ENCODE peak calls at places on chromosomes 13 and 19, in four cellular contexts. One of them, this sample, is unnamed.

GRCh38 chr13:75770164-75771145 is 134.3 kb downstream of the LMO7 start:
- DNase-seq in HCT116: no peak
- DNase-seq in A549: no peak
- DNase-seq in neural progenitor cell: no peak
- DNase-seq in this sample: no peak

GRCh38 chr19:36009220-36009619 is 607 bp upstream of the SYNE4 start:
- DNase-seq in HCT116: no peak
- DNase-seq in A549: peak; percentile 58
- DNase-seq in neural progenitor cell: peak; percentile 84
- DNase-seq in this sample: peak; percentile 58

GRCh38 chr13:21924958-21925357 is 254.1 kb downstream of the FGF9 start:
- DNase-seq in A549: no peak
- DNase-seq in neural progenitor cell: no peak
- DNase-seq in HCT116: no peak
- DNase-seq in this sample: no peak

GRCh38 chr19:39539165-39539518 is 819 bp downstream of the EID2 start:
- DNase-seq in A549: no peak
- DNase-seq in HCT116: no peak
- DNase-seq in neural progenitor cell: peak; percentile 49
- DNase-seq in this sample: peak; percentile 93

GRCh38 chr13:83125791-83126190 is 756.5 kb downstream of the SLITRK1 start:
- DNase-seq in HCT116: no peak
- DNase-seq in neural progenitor cell: no peak
- DNase-seq in A549: no peak
- DNase-seq in this sample: no peak

GRCh38 chr19:17479325-17479791 is 9.0 kb downstream of the SLC27A1 start:
- DNase-seq in HCT116: no peak
- DNase-seq in neural progenitor cell: no peak
- DNase-seq in A549: no peak
- DNase-seq in this sample: no peak

GRCh38 chr13:113849546-113849945 is 14.3 kb downstream of the GAS6 start:
- DNase-seq in neural progenitor cell: no peak
- DNase-seq in HCT116: no peak
- DNase-seq in A549: no peak
- DNase-seq in this sample: no peak

GRCh38 chr19:13665125-13665903 is 99.0 kb upstream of the MRI1 start:
- DNase-seq in A549: no peak
- DNase-seq in neural progenitor cell: no peak
- DNase-seq in HCT116: no peak
- DNase-seq in this sample: no peak

GRCh38 chr19:611506-611869 is 21.8 kb downstream of the HCN2 start:
- DNase-seq in neural progenitor cell: no peak
- DNase-seq in A549: no peak
- DNase-seq in HCT116: no peak
- DNase-seq in this sample: no peak

GRCh38 chr19:35478794-35479193 is 11.5 kb downstream of the KRTDAP start:
- DNase-seq in A549: no peak
- DNase-seq in HCT116: no peak
- DNase-seq in neural progenitor cell: no peak
- DNase-seq in this sample: no peak

GRCh38 chr13:26221399-26221720 is 754 bp downstream of the RNF6 start:
- DNase-seq in HCT116: no peak
- DNase-seq in A549: no peak
- DNase-seq in neural progenitor cell: no peak
- DNase-seq in this sample: no peak

GRCh38 chr19:27881213-27881612 is 1331.7 kb downstream of the UQCRFS1 start:
- DNase-seq in HCT116: no peak
- DNase-seq in neural progenitor cell: no peak
- DNase-seq in A549: no peak
- DNase-seq in this sample: no peak

GRCh38 chr19:28874742-28875141 is 338.2 kb downstream of the UQCRFS1 start:
- DNase-seq in A549: no peak
- DNase-seq in HCT116: no peak
- DNase-seq in neural progenitor cell: no peak
- DNase-seq in this sample: no peak

GRCh38 chr19:493391-494170 is 2.7 kb upstream of the MADCAM1 start:
- DNase-seq in HCT116: no peak
- DNase-seq in A549: no peak
- DNase-seq in neural progenitor cell: no peak
- DNase-seq in this sample: no peak

GRCh38 chr19:14728595-14728994 is 38.7 kb downstream of the ZNF333 start:
- DNase-seq in neural progenitor cell: no peak
- DNase-seq in A549: no peak
- DNase-seq in HCT116: no peak
- DNase-seq in this sample: no peak

GRCh38 chr19:4007836-4008539 is 452 bp downstream of the PIAS4 start:
- DNase-seq in HCT116: no peak
- DNase-seq in neural progenitor cell: peak; percentile 66
- DNase-seq in A549: no peak
- DNase-seq in this sample: peak; percentile 28

GRCh38 chr19:35022460-35022859 is 7.8 kb upstream of the SCN1B start:
- DNase-seq in neural progenitor cell: no peak
- DNase-seq in HCT116: no peak
- DNase-seq in A549: no peak
- DNase-seq in this sample: no peak

GRCh38 chr19:14091086-14091884 is 734 bp upstream of the SAMD1 start:
- DNase-seq in HCT116: no peak
- DNase-seq in neural progenitor cell: no peak
- DNase-seq in A549: peak; percentile 67
- DNase-seq in this sample: peak; percentile 78

GRCh38 chr19:3708207-3708931 is at the start of gene TJP3:
- DNase-seq in HCT116: peak; percentile 65
- DNase-seq in neural progenitor cell: no peak
- DNase-seq in A549: no peak
- DNase-seq in this sample: no peak

GRCh38 chr13:97223711-97224461 is 1.8 kb downstream of the MBNL2 start:
- DNase-seq in HCT116: peak; percentile 43
- DNase-seq in neural progenitor cell: peak; percentile 42
- DNase-seq in A549: peak; percentile 53
- DNase-seq in this sample: peak; percentile 90

GRCh38 chr13:27638521-27638920 is 16.8 kb downstream of the POLR1D start:
- DNase-seq in HCT116: no peak
- DNase-seq in neural progenitor cell: no peak
- DNase-seq in A549: no peak
- DNase-seq in this sample: no peak

GRCh38 chr13:46530084-46530935 is 22.7 kb upstream of the LRCH1 start:
- DNase-seq in HCT116: no peak
- DNase-seq in A549: peak; percentile 27
- DNase-seq in neural progenitor cell: no peak
- DNase-seq in this sample: no peak

GRCh38 chr13:113917523-113918371 is 53.9 kb upstream of the GAS6 start:
- DNase-seq in HCT116: no peak
- DNase-seq in A549: no peak
- DNase-seq in neural progenitor cell: no peak
- DNase-seq in this sample: no peak

GRCh38 chr13:29707876-29708543 is 112.5 kb upstream of the SLC7A1 start:
- DNase-seq in neural progenitor cell: peak; percentile 74
- DNase-seq in A549: peak; percentile 32
- DNase-seq in HCT116: peak; percentile 21
- DNase-seq in this sample: peak; percentile 84

GRCh38 chr13:112554214-112554850 is 33.6 kb downstream of the TUBGCP3 start:
- DNase-seq in neural progenitor cell: no peak
- DNase-seq in HCT116: no peak
- DNase-seq in A549: no peak
- DNase-seq in this sample: no peak

GRCh38 chr19:11964858-11965645 is at the start of gene ZNF763:
- DNase-seq in A549: no peak
- DNase-seq in neural progenitor cell: peak; percentile 98
- DNase-seq in HCT116: no peak
- DNase-seq in this sample: peak; percentile 98

GRCh38 chr13:105908581-105908980 is 626.9 kb downstream of the EFNB2 start:
- DNase-seq in A549: no peak
- DNase-seq in neural progenitor cell: no peak
- DNase-seq in HCT116: no peak
- DNase-seq in this sample: no peak

GRCh38 chr13:99856021-99856420 is 115.5 kb downstream of the ZIC5 start:
- DNase-seq in neural progenitor cell: no peak
- DNase-seq in HCT116: no peak
- DNase-seq in A549: no peak
- DNase-seq in this sample: no peak

GRCh38 chr13:53198017-53198416 is 169.4 kb downstream of the OLFM4 start:
- DNase-seq in A549: no peak
- DNase-seq in HCT116: no peak
- DNase-seq in neural progenitor cell: peak; percentile 49
- DNase-seq in this sample: peak; percentile 74

GRCh38 chr13:61414136-61414535 is 1.5 kb downstream of the PCDH20 start:
- DNase-seq in A549: no peak
- DNase-seq in neural progenitor cell: peak; percentile 31
- DNase-seq in HCT116: no peak
- DNase-seq in this sample: peak; percentile 6

GRCh38 chr13:61415749-61416148 is at the start of gene PCDH20:
- DNase-seq in HCT116: no peak
- DNase-seq in neural progenitor cell: no peak
- DNase-seq in A549: no peak
- DNase-seq in this sample: no peak

GRCh38 chr13:61413572-61413971 is 2.1 kb downstream of the PCDH20 start:
- DNase-seq in neural progenitor cell: peak; percentile 51
- DNase-seq in HCT116: no peak
- DNase-seq in A549: no peak
- DNase-seq in this sample: peak; percentile 5

GRCh38 chr13:61417171-61417570 is 1.5 kb upstream of the PCDH20 start:
- DNase-seq in HCT116: no peak
- DNase-seq in neural progenitor cell: no peak
- DNase-seq in A549: no peak
- DNase-seq in this sample: no peak

GRCh38 chr13:61414686-61415664 is 674 bp downstream of the PCDH20 start:
- DNase-seq in HCT116: no peak
- DNase-seq in neural progenitor cell: peak; percentile 91
- DNase-seq in A549: peak; percentile 7
- DNase-seq in this sample: peak; percentile 96
- H3K4me3 ChIP-seq in HCT116: no peak overlapping the region
- H3K4me3 ChIP-seq in neural progenitor cell: peak overlapping the region; percentile 56
- H3K4me3 ChIP-seq in A549: peak overlapping the region; percentile 26
- H3K4me3 ChIP-seq in this sample: peak overlapping the region; percentile 59

GRCh38 chr19:2290441-2291184 is 8.6 kb upstream of the PEAK3 start:
- DNase-seq in A549: no peak
- DNase-seq in neural progenitor cell: peak; percentile 50
- DNase-seq in HCT116: no peak
- DNase-seq in this sample: no peak
- H3K4me2 ChIP-seq in A549: peak overlapping the region; percentile 88
- H3K4me2 ChIP-seq in neural progenitor cell: peak overlapping the region; percentile 73
- H3K4me2 ChIP-seq in HCT116: no peak overlapping the region
- H3K4me2 ChIP-seq in this sample: no peak overlapping the region

DNA sequence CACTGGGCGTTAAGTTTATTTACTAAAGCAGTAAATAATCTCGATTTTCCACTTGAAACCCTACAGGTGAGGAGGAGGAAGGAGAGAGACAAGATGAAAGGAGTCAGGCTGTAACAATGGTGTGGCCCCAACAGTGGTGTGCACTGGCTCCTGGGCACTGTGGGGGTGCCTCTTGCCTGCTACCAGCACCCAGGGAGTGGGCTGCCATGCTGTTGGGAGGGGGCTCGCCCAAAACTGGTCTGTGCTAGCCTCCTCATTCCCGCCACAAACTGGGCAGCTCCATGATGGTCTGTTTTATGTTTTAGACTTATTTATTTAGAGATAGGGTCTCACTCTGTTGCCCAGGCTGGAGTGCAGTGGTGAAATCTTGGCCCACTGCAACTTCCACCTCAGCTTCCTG is 49.8 kb upstream of the SLC7A9 start:
- DNase-seq in neural progenitor cell: no peak
- DNase-seq in A549: no peak
- DNase-seq in HCT116: no peak
- DNase-seq in this sample: no peak
- H3K4me3 ChIP-seq in neural progenitor cell: no peak overlapping the region
- H3K4me3 ChIP-seq in A549: no peak overlapping the region
- H3K4me3 ChIP-seq in HCT116: no peak overlapping the region
- H3K4me3 ChIP-seq in this sample: no peak overlapping the region

DNA sequence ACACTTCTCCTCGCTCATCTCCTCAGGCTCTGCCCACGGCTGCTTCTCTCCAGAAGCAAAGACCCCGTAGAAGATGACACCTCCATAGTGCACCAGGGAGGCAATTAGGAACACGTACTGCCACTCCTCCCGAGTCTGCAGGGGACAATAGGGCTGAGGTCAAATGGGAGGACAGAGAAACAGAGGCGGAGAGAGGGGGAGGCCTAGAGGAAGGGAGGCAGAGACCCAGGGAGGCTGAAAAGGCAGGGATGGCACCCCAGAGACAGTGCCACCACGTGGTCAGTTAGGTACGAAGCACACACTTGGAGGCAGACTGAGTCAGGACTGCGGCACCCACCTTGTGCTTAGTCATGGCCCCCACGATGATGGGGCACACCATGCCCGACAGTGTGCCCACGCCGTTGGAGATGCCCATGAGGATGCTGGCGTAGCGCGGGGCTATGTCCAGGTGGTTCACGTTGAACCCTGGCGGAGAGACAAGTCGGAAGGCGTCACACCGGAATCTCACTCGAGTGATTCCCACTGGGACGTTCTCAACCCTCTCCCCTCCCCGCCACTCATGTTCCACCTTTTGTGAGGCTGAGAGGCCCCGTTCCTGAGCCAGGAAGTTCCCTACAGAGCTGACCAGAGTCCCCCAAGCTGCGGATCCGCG is 5.6 kb downstream of the GFY start:
- DNase-seq in neural progenitor cell: peak; percentile 38
- DNase-seq in HCT116: no peak
- DNase-seq in A549: peak; percentile 68
- DNase-seq in this sample: peak; percentile 48
- H3K4me2 ChIP-seq in neural progenitor cell: no peak overlapping the region
- H3K4me2 ChIP-seq in HCT116: no peak overlapping the region
- H3K4me2 ChIP-seq in A549: no peak overlapping the region
- H3K4me2 ChIP-seq in this sample: no peak overlapping the region

DNA sequence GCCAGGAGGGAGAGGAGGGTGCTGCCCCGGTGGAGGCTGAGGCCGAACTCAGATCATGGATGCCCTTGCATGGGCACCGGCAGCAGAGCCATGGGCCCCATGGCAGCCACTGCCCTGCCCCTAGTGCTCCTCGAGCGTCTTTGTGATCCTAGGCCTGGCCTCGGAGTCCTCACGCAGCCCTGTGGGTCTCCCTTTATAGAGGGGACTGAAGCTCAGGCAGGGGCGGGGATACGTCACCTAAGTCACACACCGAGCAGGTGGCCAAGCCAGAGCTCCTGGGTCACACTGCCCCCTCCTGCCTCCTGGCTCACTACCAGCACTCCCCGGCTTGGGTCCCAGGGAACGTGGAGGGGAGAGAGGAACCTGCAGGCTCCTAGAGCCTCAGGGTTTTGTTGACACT is 28.7 kb downstream of the DHX34 start:
- DNase-seq in HCT116: no peak
- DNase-seq in A549: no peak
- DNase-seq in neural progenitor cell: no peak
- DNase-seq in this sample: no peak
- H3K4me3 ChIP-seq in HCT116: no peak overlapping the region
- H3K4me3 ChIP-seq in A549: no peak overlapping the region
- H3K4me3 ChIP-seq in neural progenitor cell: no peak overlapping the region
- H3K4me3 ChIP-seq in this sample: no peak overlapping the region

DNA sequence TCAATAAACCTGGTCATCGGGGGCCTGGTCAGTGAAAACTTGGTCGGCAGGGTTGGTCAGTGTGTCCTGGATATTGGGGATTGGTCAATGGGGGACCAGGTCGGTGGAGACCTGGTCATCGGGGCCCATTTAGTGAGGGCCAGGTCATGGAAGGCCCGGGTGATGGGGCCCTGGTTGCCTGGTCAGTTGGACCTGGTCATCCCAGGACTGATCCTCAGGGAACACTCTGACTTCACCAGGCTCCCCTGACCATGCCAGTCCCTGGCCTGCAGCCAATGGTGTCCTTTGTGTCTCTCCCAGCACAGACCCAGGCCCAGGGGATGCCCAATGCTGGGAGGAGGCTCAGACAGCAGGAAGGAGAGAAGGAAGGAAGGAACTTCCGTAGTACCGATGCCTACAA is 42.1 kb upstream of the TPM4 start:
- DNase-seq in A549: no peak
- DNase-seq in HCT116: no peak
- DNase-seq in neural progenitor cell: no peak
- DNase-seq in this sample: no peak
- H3K4me2 ChIP-seq in A549: no peak overlapping the region
- H3K4me2 ChIP-seq in HCT116: no peak overlapping the region
- H3K4me2 ChIP-seq in neural progenitor cell: no peak overlapping the region
- H3K4me2 ChIP-seq in this sample: no peak overlapping the region

This sample was measured in mesendoderm.